ENCODE peak calls at places on chromosomes 3 and 15, in seven cellular contexts. F, T, Q, H, Z, O and V are unnamed samples.

GRCh38 chr3:169686874-169687273 is 23.4 kb upstream of the MECOM start:
- DNase-seq in F (no peak), T (no peak), Q (no peak), H (no peak), Z (no peak), O (no peak), V (no peak)

GRCh38 chr3:100040446-100040845 is 73.9 kb downstream of the FILIP1L start:
- DNase-seq in F (no peak), T (no peak), Q (no peak), H (no peak), Z (no peak), O (no peak), V (no peak)

GRCh38 chr15:66071621-66072295 is 181.8 kb downstream of the MEGF11 start:
- DNase-seq in F (no peak), T (no peak), Q (no peak), H (no peak), Z (no peak), O (no peak), V (no peak)

GRCh38 chr3:113963879-113964278 is 16.1 kb downstream of the ZDHHC23 start:
- DNase-seq in F (no peak), T (no peak), Q (no peak), H (no peak), Z (no peak), O (no peak), V (no peak)

GRCh38 chr15:79339588-79340314 is 28.8 kb downstream of the TMED3 start:
- DNase-seq in F (peak; percentile 40), T (no peak), Q (peak; percentile 42), H (peak; percentile 23), Z (peak; percentile 37), O (no peak), V (peak; percentile 15)

GRCh38 chr3:71429610-71429988 is 153.9 kb downstream of the FOXP1 start:
- DNase-seq in F (no peak), T (no peak), Q (no peak), H (no peak), Z (no peak), O (no peak), V (no peak)

GRCh38 chr3:106728315-106728821 is 648.9 kb upstream of the CCDC54 start:
- DNase-seq in F (no peak), T (no peak), Q (no peak), H (no peak), Z (no peak), O (no peak), V (no peak)

GRCh38 chr3:72679540-72680198 is 168.6 kb downstream of the SHQ1 start:
- DNase-seq in F (no peak), T (no peak), Q (peak; percentile 44), H (peak; percentile 36), Z (peak; percentile 50), O (no peak), V (no peak)

GRCh38 chr3:36814071-36814717 is 49.8 kb upstream of the DCLK3 start:
- DNase-seq in F (no peak), T (no peak), Q (no peak), H (no peak), Z (no peak), O (no peak), V (no peak)

GRCh38 chr3:72306800-72307341 is 521.9 kb upstream of the PROK2 start:
- DNase-seq in F (no peak), T (no peak), Q (no peak), H (no peak), Z (no peak), O (no peak), V (no peak)

GRCh38 chr3:34183114-34183513 is 384.7 kb downstream of the PDCD6IP start:
- DNase-seq in F (no peak), T (no peak), Q (no peak), H (no peak), Z (no peak), O (no peak), V (no peak)

GRCh38 chr3:12175844-12176453 is 17.2 kb upstream of the TIMP4 start:
- DNase-seq in F (peak; percentile 67), T (peak; percentile 62), Q (peak; percentile 55), H (peak; percentile 63), Z (peak; percentile 61), O (peak; percentile 64), V (no peak)

GRCh38 chr3:177251756-177252155 is 54.5 kb upstream of the TBL1XR1 start:
- DNase-seq in F (no peak), T (no peak), Q (no peak), H (no peak), Z (no peak), O (no peak), V (no peak)

GRCh38 chr3:152419748-152420147 is 151.0 kb downstream of the MBNL1 start:
- DNase-seq in F (no peak), T (no peak), Q (no peak), H (no peak), Z (no peak), O (no peak), V (no peak)

GRCh38 chr3:23811919-23812318 is 6.2 kb downstream of the UBE2E1 start:
- DNase-seq in F (peak; percentile 63), T (no peak), Q (peak; percentile 76), H (peak; percentile 71), Z (peak; percentile 65), O (no peak), V (no peak)

GRCh38 chr3:23810342-23811116 is 4.8 kb downstream of the UBE2E1 start:
- DNase-seq in F (peak; percentile 66), T (peak; percentile 49), Q (peak; percentile 76), H (peak; percentile 59), Z (peak; percentile 72), O (peak; percentile 61), V (no peak)

GRCh38 chr3:23809840-23810341 is 4.1 kb downstream of the UBE2E1 start:
- DNase-seq in F (peak; percentile 26), T (no peak), Q (peak; percentile 51), H (peak; percentile 47), Z (peak; percentile 39), O (no peak), V (no peak)

GRCh38 chr3:23809294-23809693 is 3.5 kb downstream of the UBE2E1 start:
- DNase-seq in F (no peak), T (no peak), Q (peak; percentile 34), H (peak; percentile 34), Z (no peak), O (no peak), V (no peak)

DNA sequence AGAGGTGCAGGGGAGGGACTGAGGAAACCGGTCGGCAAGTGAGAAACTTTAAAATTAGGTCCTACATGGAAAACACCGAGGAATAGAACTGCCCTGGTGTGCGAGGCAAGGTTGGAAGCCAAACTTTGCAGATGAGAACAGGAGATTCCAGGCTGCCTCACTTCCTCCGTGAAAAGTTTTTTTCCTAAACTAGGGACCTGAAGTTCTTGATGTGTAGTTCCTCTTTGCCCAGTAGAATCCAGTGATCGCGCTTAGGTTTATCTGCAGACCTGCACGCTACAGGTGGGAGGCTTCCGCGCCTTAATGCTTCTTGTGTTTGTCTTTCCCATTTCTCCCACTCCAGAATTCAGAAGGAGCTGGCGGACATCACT is 5.3 kb downstream of the UBE2E1 start:
- DNase-seq in F (no peak), T (no peak), Q (no peak), H (peak; percentile 31), Z (no peak), O (no peak), V (no peak)
- TF ChIP-seq CTCF in F (no peak), T (no peak), Q (no peak), H (no peak), Z (no peak), O (no peak), V (no peak)

GRCh38 chr15:63156086-63156707 is 1.1 kb downstream of the RPS27L start:
- DNase-seq in F (no peak), T (no peak), Q (no peak), H (peak; percentile 22), Z (peak; percentile 32), O (no peak), V (no peak)
- TF ChIP-seq CTCF in F (no peak), T (no peak), Q (no peak), H (no peak), Z (no peak), O (no peak), V (no peak)

GRCh38 chr15:31392761-31393401 is 66.2 kb downstream of the KLF13 start:
- DNase-seq in F (peak; percentile 42), T (peak; percentile 25), Q (peak; percentile 49), H (no peak), Z (peak; percentile 57), O (no peak), V (no peak)
- TF ChIP-seq CTCF in F (no peak), T (no peak), Q (no peak), H (no peak), Z (no peak), O (no peak), V (no peak)

DNA sequence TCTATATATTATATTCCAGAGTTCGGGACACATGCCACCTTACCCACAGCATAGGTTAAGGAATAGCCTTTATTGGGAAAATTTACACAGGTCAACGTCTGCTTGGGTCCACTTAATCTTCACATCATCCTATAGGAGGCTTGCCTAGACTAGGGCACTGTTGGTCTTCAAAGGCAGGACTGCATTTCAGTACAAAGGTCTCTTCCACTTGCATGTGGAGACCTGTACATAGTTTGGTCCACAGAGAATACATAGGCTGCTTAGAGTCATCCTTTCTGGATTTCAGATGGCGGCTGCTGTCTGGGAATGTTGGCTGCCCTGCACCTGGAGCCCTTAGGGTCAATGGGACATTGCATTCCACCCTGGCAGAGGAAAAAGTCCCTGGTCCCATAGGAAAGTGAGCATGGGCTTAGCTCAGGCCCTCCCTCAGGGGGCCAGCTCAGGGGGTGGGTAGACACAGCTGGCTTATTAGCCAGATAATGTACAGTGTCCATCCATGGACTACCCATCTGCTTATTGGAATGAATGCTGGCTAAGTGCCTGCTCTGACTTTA is 75.3 kb upstream of the TGFBR2 start:
- DNase-seq in F (no peak), T (no peak), Q (no peak), H (no peak), Z (no peak), O (no peak), V (no peak)
- TF ChIP-seq CTCF in F (no peak), T (no peak), Q (no peak), H (no peak), Z (no peak), O (no peak), V (no peak)

DNA sequence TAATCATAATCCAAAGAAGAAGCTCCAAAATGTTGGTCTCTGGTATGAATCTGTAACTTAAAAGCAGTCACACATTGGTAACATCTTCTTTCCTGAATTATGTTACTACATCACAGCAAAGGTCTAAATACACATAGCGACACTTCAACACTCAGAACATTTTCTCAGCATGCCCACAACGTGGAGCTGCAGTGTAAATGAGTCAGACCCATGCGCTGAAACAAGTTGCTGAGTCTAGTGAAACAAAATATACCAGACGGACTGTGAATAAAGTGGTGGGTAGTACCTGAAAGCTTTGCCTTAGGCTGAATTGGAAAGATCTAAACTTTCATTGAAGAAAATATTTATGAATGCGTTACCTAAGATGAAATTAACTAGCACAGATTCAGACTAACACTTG is 33.2 kb upstream of the GOLGA8B start:
- DNase-seq in F (no peak), T (no peak), Q (no peak), H (no peak), Z (no peak), O (no peak), V (no peak)
- TF ChIP-seq CTCF in F (no peak), T (peak; percentile 48), Q (no peak), H (peak; percentile 21), Z (no peak), O (no peak), V (peak; percentile 4)